ENCODE peak calls at places on chromosomes 2 and 18, in six cellular contexts. A is thoracic aorta, V is heart right ventricle, P is colonic mucosa, F is lower lobe of right lung, M is SK-N-SH. K is an unnamed sample.
A peak's percentile ranks its signal among the peaks of the same experiment; 100 is the strongest.

GRCh38 chr2:144671695-144672094 is 151.8 kb upstream of the ZEB2 start:
- DNase-seq in A (no peak), V (no peak), P (no peak), F (peak; percentile 48), M (no peak), K (no peak)

GRCh38 chr2:23475473-23475872 is 90.5 kb downstream of the KLHL29 start:
- DNase-seq in A (no peak), V (no peak), P (no peak), F (no peak), M (no peak), K (no peak)

GRCh38 chr2:56476509-56477071 is 292.8 kb downstream of the CCDC85A start:
- DNase-seq in A (no peak), V (no peak), P (no peak), F (no peak), M (no peak), K (peak; percentile 3)

GRCh38 chr2:120222186-120223033 is 790 bp downstream of the TMEM185B start:
- DNase-seq in A (no peak), V (no peak), P (no peak), F (no peak), M (no peak), K (no peak)

GRCh38 chr18:74498712-74499629 is 2.8 kb downstream of the CNDP2 start:
- DNase-seq in A (no peak), V (no peak), P (peak; percentile 59), F (peak; percentile 88), M (no peak), K (peak; percentile 54)

GRCh38 chr2:36582556-36583350 is 15.2 kb downstream of the FEZ2 start:
- DNase-seq in A (no peak), V (no peak), P (no peak), F (no peak), M (no peak), K (no peak)

GRCh38 chr18:70073442-70073841 is 125.8 kb upstream of the CD226 start:
- DNase-seq in A (no peak), V (no peak), P (no peak), F (no peak), M (no peak), K (no peak)

GRCh38 chr2:109663721-109664120 is 49.6 kb downstream of the SOWAHC start:
- DNase-seq in A (peak; percentile 62), V (peak; percentile 82), P (peak; percentile 33), F (no peak), M (peak; percentile 53), K (no peak)

GRCh38 chr2:223674998-223675609 is 72.9 kb upstream of the SCG2 start:
- DNase-seq in A (no peak), V (no peak), P (no peak), F (no peak), M (peak; percentile 29), K (peak; percentile 10)

GRCh38 chr2:96687711-96688640 is 45.4 kb downstream of the FER1L5 start:
- DNase-seq in A (no peak), V (no peak), P (no peak), F (no peak), M (no peak), K (no peak)

GRCh38 chr2:52879561-52879960 is 888.0 kb upstream of the CHAC2 start:
- DNase-seq in A (no peak), V (no peak), P (no peak), F (no peak), M (no peak), K (no peak)

GRCh38 chr2:205738341-205738968 is 56.2 kb downstream of the NRP2 start:
- DNase-seq in A (no peak), V (no peak), P (no peak), F (no peak), M (no peak), K (no peak)

GRCh38 chr2:68248361-68248760 is 4.0 kb downstream of the PPP3R1 start:
- DNase-seq in A (no peak), V (no peak), P (peak; percentile 50), F (no peak), M (no peak), K (no peak)

GRCh38 chr2:206275274-206276160 is 1.1 kb downstream of the ZDBF2 start:
- DNase-seq in A (no peak), V (no peak), P (no peak), F (no peak), M (peak; percentile 40), K (peak; percentile 29)

GRCh38 chr2:231680992-231681852 is 27.1 kb upstream of the PTMA start:
- DNase-seq in A (peak; percentile 58), V (peak; percentile 90), P (peak; percentile 81), F (peak; percentile 91), M (peak; percentile 99), K (peak; percentile 81)

GRCh38 chr18:58397385-58398132 is 231.3 kb downstream of the ALPK2 start:
- DNase-seq in A (no peak), V (no peak), P (no peak), F (no peak), M (no peak), K (no peak)

GRCh38 chr2:188042412-188042811 is 249.3 kb upstream of the GULP1 start:
- DNase-seq in A (no peak), V (no peak), P (no peak), F (no peak), M (no peak), K (no peak)

GRCh38 chr2:97870396-97870843 is 125.3 kb downstream of the TMEM131 start:
- DNase-seq in A (no peak), V (peak; percentile 26), P (no peak), F (no peak), M (no peak), K (no peak)

GRCh38 chr2:178513876-178514275 is 33.6 kb downstream of the PLEKHA3 start:
- DNase-seq in A (no peak), V (no peak), P (no peak), F (no peak), M (no peak), K (no peak)

GRCh38 chr2:226887940-226888339 is 52.1 kb downstream of the RHBDD1 start:
- DNase-seq in A (no peak), V (no peak), P (no peak), F (no peak), M (no peak), K (no peak)

GRCh38 chr2:216636570-216637450 is 3.6 kb downstream of the IGFBP2 start:
- DNase-seq in A (no peak), V (no peak), P (peak; percentile 88), F (peak; percentile 59), M (peak; percentile 70), K (peak; percentile 51)

GRCh38 chr2:25279091-25279651 is 62.6 kb downstream of the DNMT3A start:
- DNase-seq in A (no peak), V (peak; percentile 64), P (peak; percentile 63), F (peak; percentile 82), M (no peak), K (no peak)

GRCh38 chr2:185990861-185991525 is 252.4 kb downstream of the FSIP2 start:
- DNase-seq in A (no peak), V (no peak), P (no peak), F (no peak), M (no peak), K (no peak)

GRCh38 chr18:32366586-32367538 is 103.8 kb downstream of the GAREM1 start:
- DNase-seq in A (no peak), V (no peak), P (no peak), F (no peak), M (no peak), K (no peak)

GRCh38 chr2:30987611-30988010 is 150.6 kb downstream of the GALNT14 start:
- DNase-seq in A (no peak), V (no peak), P (no peak), F (no peak), M (no peak), K (no peak)

GRCh38 chr18:35862115-35862640 is 110.3 kb upstream of the RMP24 start:
- DNase-seq in A (no peak), V (no peak), P (no peak), F (no peak), M (no peak), K (no peak)

GRCh38 chr2:17592731-17593409 is 52.4 kb downstream of the VSNL1 start:
- DNase-seq in A (no peak), V (no peak), P (no peak), F (no peak), M (no peak), K (no peak)
- H3K4me1 ChIP-seq in A (peaks cover 8% of the 10 kb centered on the region), V (peaks cover 9% of the 10 kb centered on the region), P (no peaks in the 10 kb centered on the region), F (peaks cover 14% of the 10 kb centered on the region), M (peaks cover 7% of the 10 kb centered on the region), K (no peaks in the 10 kb centered on the region)

GRCh38 chr2:233353769-233354499 is at the start of gene DGKD:
- DNase-seq in A (no peak), V (peak; percentile 40), P (peak; percentile 77), F (peak; percentile 75), M (peak; percentile 99), K (peak; percentile 45)
- TF ChIP-seq CTCF in A (peak; percentile 70), V (peak; percentile 20), P (no peak), F (no peak), M (peak; percentile 41), K (no peak)

DNA sequence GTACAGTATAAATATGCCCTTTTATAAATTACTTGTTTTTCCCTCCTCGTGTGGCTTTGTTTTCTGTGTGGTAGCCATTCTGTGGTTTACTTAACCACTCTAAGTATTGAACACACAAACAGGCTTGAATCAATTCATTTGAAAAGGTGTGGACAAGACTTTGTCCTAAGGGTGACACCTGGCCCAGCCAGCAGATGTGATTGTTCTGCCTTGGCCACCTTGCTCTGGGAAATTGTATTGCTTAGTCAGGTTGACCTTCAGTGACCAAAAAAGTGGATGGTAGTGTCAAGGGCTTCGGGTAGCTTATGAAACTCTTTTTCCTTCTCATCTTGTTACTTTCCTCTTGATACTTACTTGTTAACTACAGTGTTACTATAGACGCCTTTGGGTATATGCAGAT is 61.9 kb downstream of the DGKD start:
- DNase-seq in A (no peak), V (no peak), P (no peak), F (no peak), M (no peak), K (no peak)
- H3K4me1 ChIP-seq in A (peaks cover 23% of the 10 kb centered on the region), V (peaks cover 59% of the 10 kb centered on the region), P (peaks cover 34% of the 10 kb centered on the region), F (peaks cover 64% of the 10 kb centered on the region), M (peaks cover 44% of the 10 kb centered on the region), K (peaks cover 16% of the 10 kb centered on the region)

DNA sequence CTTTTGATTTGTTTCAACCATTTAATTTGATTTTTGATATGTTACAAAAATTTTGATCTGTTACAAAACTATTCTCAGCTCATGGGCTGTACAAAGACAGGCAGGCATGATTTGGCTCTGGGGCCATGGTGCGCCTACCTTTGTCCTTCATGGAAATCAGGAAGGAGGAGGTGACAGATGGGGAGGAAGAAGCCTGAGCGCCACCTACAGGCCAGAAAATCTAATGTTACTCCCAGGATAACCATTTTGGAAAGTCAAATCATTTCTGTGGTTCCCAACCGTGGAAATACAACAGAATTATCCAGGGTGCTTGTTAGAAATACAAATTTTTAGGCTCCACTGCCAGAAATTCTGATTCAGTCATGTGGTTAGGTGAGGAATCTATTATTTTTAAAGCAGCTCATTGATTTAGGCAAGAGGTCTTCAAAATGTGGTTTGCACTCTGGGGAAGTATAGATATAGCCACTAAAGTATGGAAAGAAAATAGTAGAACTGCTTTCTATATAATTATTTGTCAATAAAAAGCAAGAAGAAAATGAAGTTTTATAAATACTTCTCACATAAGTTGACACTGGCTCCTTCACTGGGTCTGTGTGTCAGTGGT is 93.9 kb downstream of the EVA1A start:
- DNase-seq in A (no peak), V (no peak), P (peak; percentile 32), F (peak; percentile 43), M (peak; percentile 22), K (peak; percentile 34)
- TF ChIP-seq CTCF in A (no peak), V (peak; percentile 20), P (peak; percentile 22), F (peak; percentile 40), M (peak; percentile 65), K (peak; percentile 28)